ENCODE peak calls at places on chromosome 3, in nine cellular contexts. E is right cardiac atrium, H is LHCN-M2, J is retina, R is RWPE1, Q is astrocyte, F is A172, I is MG63, S is WTC11. K is an unnamed sample.
A peak's percentile ranks its signal among the peaks of the same experiment; 100 is the strongest.

GRCh38 chr3:16784958-16785357 is 99.8 kb upstream of the PLCL2 start:
- DNase-seq in E (no peak), H (no peak), J (no peak), R (no peak), Q (no peak), F (no peak), I (no peak), S (no peak), K (no peak)

GRCh38 chr3:50658831-50659230 is 15.9 kb upstream of the DOCK3 start:
- DNase-seq in E (no peak), H (no peak), J (no peak), R (no peak), Q (no peak), F (no peak), I (no peak), S (no peak), K (no peak)

GRCh38 chr3:194133661-194134230 is 2.2 kb upstream of the HES1 start:
- DNase-seq in E (peak; percentile 81), H (peak; percentile 12), J (peak; percentile 76), R (peak; percentile 29), Q (peak; percentile 72), F (peak; percentile 47), I (peak; percentile 73), S (peak; percentile 61), K (peak; percentile 68)

GRCh38 chr3:1103525-1103924 is 10.7 kb downstream of the CNTN6 start:
- DNase-seq in E (no peak), H (no peak), J (no peak), R (no peak), Q (no peak), F (no peak), I (no peak), S (no peak), K (no peak)

GRCh38 chr3:106824856-106825255 is 552.4 kb upstream of the CCDC54 start:
- DNase-seq in E (no peak), H (peak; percentile 86), J (no peak), R (no peak), Q (peak; percentile 80), F (peak; percentile 46), I (peak; percentile 29), S (peak; percentile 30), K (no peak)

GRCh38 chr3:128297401-128298138 is 144.3 kb downstream of the EEFSEC start:
- DNase-seq in E (no peak), H (no peak), J (no peak), R (peak; percentile 38), Q (no peak), F (peak; percentile 10), I (peak; percentile 68), S (no peak), K (peak; percentile 82)

GRCh38 chr3:98897701-98898100 is 3.8 kb downstream of the DCBLD2 start:
- DNase-seq in E (no peak), H (no peak), J (no peak), R (no peak), Q (no peak), F (no peak), I (no peak), S (no peak), K (no peak)

GRCh38 chr3:53170325-53171108 is 9.5 kb downstream of the PRKCD start:
- DNase-seq in E (no peak), H (no peak), J (no peak), R (no peak), Q (no peak), F (no peak), I (no peak), S (no peak), K (no peak)

GRCh38 chr3:128226794-128227399 is 73.6 kb downstream of the EEFSEC start:
- DNase-seq in E (peak; percentile 42), H (no peak), J (peak; percentile 61), R (peak; percentile 38), Q (no peak), F (peak; percentile 35), I (peak; percentile 42), S (peak; percentile 78), K (no peak)

GRCh38 chr3:171461087-171461917 is 1.1 kb upstream of the TNIK start:
- DNase-seq in E (no peak), H (no peak), J (no peak), R (peak; percentile 67), Q (peak; percentile 55), F (peak; percentile 56), I (no peak), S (no peak), K (peak; percentile 65)

GRCh38 chr3:11522398-11522715 is 121.4 kb downstream of the VGLL4 start:
- DNase-seq in E (no peak), H (no peak), J (no peak), R (no peak), Q (no peak), F (peak; percentile 76), I (no peak), S (no peak), K (no peak)

GRCh38 chr3:64863811-64864210 is 176.0 kb upstream of the ADAMTS9 start:
- DNase-seq in E (no peak), H (no peak), J (peak; percentile 19), R (no peak), Q (no peak), F (no peak), I (no peak), S (no peak), K (no peak)

K was measured in NCI-H226.